ENCODE peak calls at places on chromosomes 16 and 17, in six cellular contexts. Y, O, I, R, Z and B are unnamed samples.

GRCh38 chr17:38441429-38442061 is 13.3 kb downstream of the ARHGAP23 start:
- ATAC-seq in I (peak; percentile 42), Z (peak; percentile 39), O (no peak), Y (no peak), R (peak; percentile 4), B (peak; percentile 31)

GRCh38 chr17:80761421-80761871 is 216.8 kb downstream of the RPTOR start:
- ATAC-seq in Y (no peak), Z (no peak), O (no peak), I (no peak), R (no peak), B (no peak)

GRCh38 chr16:59339871-59340270 is 605.8 kb upstream of the GOT2 start:
- ATAC-seq in O (no peak), Z (no peak), Y (no peak), R (no peak), I (no peak), B (no peak)

GRCh38 chr17:1029196-1029911 is 32.4 kb downstream of the TIMM22 start:
- ATAC-seq in I (peak; percentile 63), O (no peak), Y (no peak), Z (peak; percentile 33), R (peak; percentile 43), B (peak; percentile 63)

GRCh38 chr17:30831257-30831656 is 509 bp upstream of the ATAD5 start:
- ATAC-seq in O (peak; percentile 16), Z (no peak), Y (no peak), R (peak; percentile 31), I (peak; percentile 25), B (peak; percentile 38)

GRCh38 chr17:81400154-81400938 is 5.1 kb downstream of the BAHCC1 start:
- ATAC-seq in R (peak; percentile 21), Z (no peak), Y (peak; percentile 11), O (peak; percentile 15), I (peak; percentile 12), B (no peak)

GRCh38 chr16:25108054-25108453 is 3.5 kb upstream of the LCMT1 start:
- ATAC-seq in I (no peak), R (no peak), Y (no peak), O (no peak), Z (no peak), B (no peak)

GRCh38 chr17:29559640-29560039 is 7.2 kb downstream of the ABHD15 start:
- ATAC-seq in I (no peak), R (no peak), Y (no peak), Z (no peak), O (no peak), B (no peak)

GRCh38 chr17:33647976-33648375 is 354.9 kb upstream of the ASIC2 start:
- ATAC-seq in O (peak; percentile 11), Z (no peak), Y (peak; percentile 55), I (no peak), R (no peak), B (no peak)

GRCh38 chr16:50244504-50245416 is 21.6 kb upstream of the ADCY7 start:
- ATAC-seq in R (no peak), Y (no peak), O (no peak), I (no peak), Z (no peak), B (no peak)
- H3K4me3 ChIP-seq in R (peak overlapping the region; percentile 70), Y (peak overlapping the region; percentile 56), O (peak overlapping the region; percentile 76), I (peak overlapping the region; percentile 58), Z (no peak overlapping the region), B (no peak overlapping the region)

GRCh38 chr17:8290043-8290442 is 1.6 kb downstream of the RANGRF start:
- ATAC-seq in Y (no peak), I (no peak), R (no peak), Z (no peak), O (no peak), B (no peak)
- H3K4me3 ChIP-seq in Y (no peak overlapping the region), I (no peak overlapping the region), R (peak overlapping the region; percentile 78), Z (no peak overlapping the region), O (no peak overlapping the region), B (no peak overlapping the region)

DNA sequence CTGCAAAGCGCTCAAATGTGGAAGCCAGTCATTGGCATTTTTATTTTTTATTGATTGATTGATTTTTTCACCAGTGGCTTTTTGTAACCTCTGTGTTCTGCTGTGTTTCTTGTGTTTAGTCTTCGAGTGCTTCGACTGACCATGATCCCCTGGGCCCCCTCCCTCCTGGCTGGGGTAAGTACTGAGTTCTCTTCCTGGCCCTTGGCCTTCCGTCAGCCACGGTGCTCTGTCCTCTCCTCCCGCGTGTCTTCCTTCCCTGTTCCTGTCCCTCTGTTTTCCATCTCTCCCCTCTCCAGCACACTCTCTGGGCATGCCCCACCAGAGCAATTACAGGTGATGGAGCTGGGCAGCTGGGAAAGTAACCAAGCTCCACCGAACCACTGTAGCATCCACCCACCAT is 25.8 kb upstream of the CLEC18A start:
- ATAC-seq in R (no peak), I (no peak), Y (no peak), O (no peak), Z (no peak), B (no peak)
- H3K4me3 ChIP-seq in R (peak overlapping the region; percentile 47), I (peak overlapping the region; percentile 28), Y (peak overlapping the region; percentile 13), O (peak overlapping the region; percentile 14), Z (peak overlapping the region; percentile 89), B (peak overlapping the region; percentile 38)

GRCh38 chr17:47957591-47958490 is at the start of gene PRR15L:
- ATAC-seq in R (no peak), O (peak; percentile 85), Y (peak; percentile 77), Z (no peak), I (no peak), B (no peak)
- H3K4me3 ChIP-seq in R (no peak within 1 kb of the TSS), O (peak within 1 kb of the TSS; percentile 61), Y (peak within 1 kb of the TSS; percentile 50), Z (no peak within 1 kb of the TSS), I (no peak within 1 kb of the TSS), B (no peak within 1 kb of the TSS)

GRCh38 chr16:55323637-55324490 is at the start of gene IRX6:
- ATAC-seq in Z (peak; percentile 58), R (peak; percentile 85), Y (peak; percentile 84), I (peak; percentile 89), O (peak; percentile 85), B (peak; percentile 71)

GRCh38 chr16:55326261-55326802 is 2.3 kb downstream of the IRX6 start:
- ATAC-seq in O (no peak), Y (peak; percentile 7), I (no peak), R (no peak), Z (no peak), B (no peak)

GRCh38 chr16:55325458-55326109 is 1.6 kb downstream of the IRX6 start:
- ATAC-seq in I (no peak), Y (no peak), R (no peak), Z (no peak), O (no peak), B (no peak)

GRCh38 chr16:55322327-55322726 is 1.7 kb upstream of the IRX6 start:
- ATAC-seq in Z (no peak), Y (no peak), O (no peak), I (no peak), R (no peak), B (no peak)

DNA sequence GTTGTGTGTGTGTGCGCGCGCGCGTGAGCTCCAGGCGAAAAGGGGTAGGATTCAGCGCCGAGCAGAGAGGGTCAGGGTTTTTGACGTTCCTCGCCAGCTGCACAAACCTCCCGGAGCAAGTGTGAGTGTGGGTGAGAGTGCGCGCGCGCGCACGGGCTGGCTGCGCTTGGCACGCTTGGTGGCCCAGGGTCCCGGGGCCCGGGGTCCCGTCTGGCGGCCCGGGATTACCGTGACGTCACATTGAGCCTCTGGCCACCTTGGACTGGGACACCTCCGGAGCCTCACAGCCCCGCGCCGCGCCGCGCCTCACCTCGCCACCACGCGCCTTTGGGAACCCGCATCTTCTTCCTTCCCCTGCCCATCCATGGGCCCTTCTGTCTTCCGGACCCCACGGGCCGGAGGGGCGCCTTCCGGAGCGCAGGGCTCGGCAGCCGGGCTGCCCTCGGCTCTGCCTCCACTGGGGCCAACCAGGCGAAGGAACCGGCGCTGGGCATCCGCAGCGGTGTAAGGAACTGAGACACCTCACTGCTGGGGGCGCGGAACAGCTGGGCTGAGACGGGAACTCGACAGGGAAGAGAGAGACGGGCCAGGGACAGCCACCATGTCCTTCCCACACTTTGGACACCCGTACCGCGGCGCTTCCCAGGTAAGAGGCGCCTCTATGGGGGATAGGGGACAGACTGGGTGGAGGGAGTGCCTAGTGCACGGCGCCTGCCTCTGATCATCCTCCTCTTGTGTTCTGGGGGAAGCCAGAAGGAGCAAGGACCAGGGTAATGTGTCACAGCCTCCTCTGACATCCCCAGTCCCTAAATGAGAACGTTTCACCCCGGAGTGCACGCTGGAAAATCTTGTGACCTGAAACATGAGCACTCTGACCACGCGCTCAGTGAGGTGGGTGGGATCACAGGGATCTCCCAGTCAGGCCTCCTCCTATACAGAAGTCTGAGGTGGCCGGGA is 766 bp downstream of the IRX6 start:
- ATAC-seq in O (peak; percentile 5), R (peak; percentile 38), Z (peak; percentile 40), I (peak; percentile 80), Y (peak; percentile 50), B (no peak)
- H3K4me3 ChIP-seq in O (peak overlapping the region; percentile 42), R (peak overlapping the region; percentile 61), Z (no peak overlapping the region), I (peak overlapping the region; percentile 32), Y (peak overlapping the region; percentile 45), B (peak overlapping the region; percentile 10)

GRCh38 chr16:89095401-89095974 is 1.8 kb downstream of the ACSF3 start:
- ATAC-seq in O (no peak), R (no peak), Z (no peak), Y (no peak), I (no peak), B (no peak)

GRCh38 chr16:89096768-89097527 is 3.3 kb downstream of the ACSF3 start:
- ATAC-seq in R (no peak), Y (no peak), I (no peak), Z (no peak), O (no peak), B (no peak)

GRCh38 chr16:89094252-89094901 is 725 bp downstream of the ACSF3 start:
- ATAC-seq in Y (no peak), I (no peak), Z (no peak), O (no peak), R (no peak), B (no peak)

GRCh38 chr16:89097528-89097846 is 3.8 kb downstream of the ACSF3 start:
- ATAC-seq in O (no peak), Z (no peak), I (no peak), Y (no peak), R (no peak), B (no peak)

DNA sequence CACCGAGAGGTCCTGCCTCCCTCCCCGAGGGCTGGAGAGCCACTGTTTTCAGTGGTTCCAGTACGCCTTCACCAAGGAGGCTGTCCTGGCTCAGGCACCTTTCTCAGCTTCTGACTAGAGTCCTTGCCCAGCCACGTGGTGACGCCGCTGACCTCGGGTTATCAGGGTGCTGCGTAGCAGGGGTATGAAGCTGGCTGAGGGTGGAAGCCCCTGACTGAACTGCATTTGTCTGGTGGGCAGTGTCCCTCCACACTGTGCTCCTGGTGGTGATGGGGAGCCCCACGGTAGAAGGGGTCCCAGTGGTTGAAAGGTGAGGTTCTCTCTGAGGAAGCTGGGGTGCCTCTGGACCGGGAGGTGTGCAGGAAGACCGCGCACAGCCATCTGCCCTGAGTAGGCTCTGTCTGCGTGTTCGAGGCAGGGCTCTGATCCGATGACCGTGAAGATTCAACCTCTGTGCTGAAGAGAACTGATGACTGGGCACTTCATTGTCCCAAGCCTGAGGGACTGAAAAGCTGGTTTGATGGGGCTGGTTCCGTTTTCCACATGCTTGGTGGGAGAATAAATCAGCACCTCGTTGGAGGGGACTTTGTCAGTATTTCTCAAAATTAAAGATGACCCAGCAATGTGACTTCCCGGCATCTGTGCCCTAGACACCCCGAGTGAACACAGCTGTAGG is 2.5 kb downstream of the ACSF3 start:
- ATAC-seq in I (no peak), Y (no peak), R (no peak), Z (no peak), O (no peak), B (no peak)
- H3K4me3 ChIP-seq in I (no peak overlapping the region), Y (no peak overlapping the region), R (no peak overlapping the region), Z (no peak overlapping the region), O (no peak overlapping the region), B (no peak overlapping the region)